ENCODE peak calls at places on chromosomes 2 and 18, in five cellular contexts. One of them, this sample, is unnamed.

GRCh38 chr2:128606837-128607236 is 288.2 kb upstream of the HS6ST1 start:
- DNase-seq in WERI-Rb-1: no peak
- DNase-seq in neuronal stem cell: no peak
- DNase-seq in stomach: no peak
- DNase-seq in vagina: no peak
- DNase-seq in this sample: no peak

GRCh38 chr2:120436460-120436739 is 90.5 kb downstream of the INHBB start:
- DNase-seq in neuronal stem cell: no peak
- DNase-seq in vagina: no peak
- DNase-seq in WERI-Rb-1: no peak
- DNase-seq in stomach: no peak
- DNase-seq in this sample: no peak

GRCh38 chr2:192007819-192008218 is 160.9 kb upstream of the CAVIN2 start:
- DNase-seq in neuronal stem cell: no peak
- DNase-seq in WERI-Rb-1: no peak
- DNase-seq in stomach: no peak
- DNase-seq in vagina: no peak
- DNase-seq in this sample: no peak

GRCh38 chr2:1081411-1082225 is 131.0 kb downstream of the SNTG2 start:
- DNase-seq in WERI-Rb-1: no peak
- DNase-seq in stomach: peak; percentile 43
- DNase-seq in neuronal stem cell: no peak
- DNase-seq in vagina: no peak
- DNase-seq in this sample: no peak

GRCh38 chr2:14776216-14776615 is 143.7 kb downstream of the LRATD1 start:
- DNase-seq in neuronal stem cell: no peak
- DNase-seq in stomach: no peak
- DNase-seq in vagina: no peak
- DNase-seq in WERI-Rb-1: no peak
- DNase-seq in this sample: no peak

GRCh38 chr2:177796011-177796410 is 276.6 kb downstream of the PDE11A start:
- DNase-seq in WERI-Rb-1: no peak
- DNase-seq in neuronal stem cell: no peak
- DNase-seq in vagina: no peak
- DNase-seq in stomach: no peak
- DNase-seq in this sample: no peak

GRCh38 chr2:14340703-14341102 is 291.8 kb upstream of the LRATD1 start:
- DNase-seq in neuronal stem cell: no peak
- DNase-seq in stomach: no peak
- DNase-seq in WERI-Rb-1: no peak
- DNase-seq in vagina: no peak
- DNase-seq in this sample: no peak

GRCh38 chr2:19979932-19980331 is 10.0 kb downstream of the WDR35 start:
- DNase-seq in vagina: no peak
- DNase-seq in WERI-Rb-1: no peak
- DNase-seq in stomach: no peak
- DNase-seq in neuronal stem cell: no peak
- DNase-seq in this sample: peak; percentile 5

GRCh38 chr2:44799754-44800153 is 141.7 kb upstream of the SIX3 start:
- DNase-seq in vagina: no peak
- DNase-seq in neuronal stem cell: no peak
- DNase-seq in stomach: no peak
- DNase-seq in WERI-Rb-1: no peak
- DNase-seq in this sample: no peak

GRCh38 chr2:23669413-23670244 is 257.3 kb downstream of the ATAD2B start:
- DNase-seq in vagina: no peak
- DNase-seq in WERI-Rb-1: no peak
- DNase-seq in stomach: peak; percentile 36
- DNase-seq in neuronal stem cell: no peak
- DNase-seq in this sample: peak; percentile 53

GRCh38 chr2:239881031-239881471 is 144.1 kb downstream of the NDUFA10 start:
- DNase-seq in neuronal stem cell: no peak
- DNase-seq in stomach: peak; percentile 16
- DNase-seq in vagina: peak; percentile 61
- DNase-seq in WERI-Rb-1: no peak
- DNase-seq in this sample: no peak

GRCh38 chr2:174633621-174633927 is 36.0 kb upstream of the WIPF1 start:
- DNase-seq in vagina: no peak
- DNase-seq in stomach: no peak
- DNase-seq in WERI-Rb-1: peak; percentile 15
- DNase-seq in neuronal stem cell: no peak
- DNase-seq in this sample: no peak

GRCh38 chr2:174630097-174630496 is 32.5 kb upstream of the WIPF1 start:
- DNase-seq in vagina: no peak
- DNase-seq in stomach: no peak
- DNase-seq in WERI-Rb-1: no peak
- DNase-seq in neuronal stem cell: no peak
- DNase-seq in this sample: no peak

GRCh38 chr2:174632847-174633620 is 35.4 kb upstream of the WIPF1 start:
- DNase-seq in WERI-Rb-1: no peak
- DNase-seq in stomach: no peak
- DNase-seq in vagina: no peak
- DNase-seq in neuronal stem cell: no peak
- DNase-seq in this sample: peak; percentile 31

GRCh38 chr2:174629514-174629913 is 31.9 kb upstream of the WIPF1 start:
- DNase-seq in vagina: no peak
- DNase-seq in stomach: no peak
- DNase-seq in neuronal stem cell: no peak
- DNase-seq in WERI-Rb-1: no peak
- DNase-seq in this sample: no peak

DNA sequence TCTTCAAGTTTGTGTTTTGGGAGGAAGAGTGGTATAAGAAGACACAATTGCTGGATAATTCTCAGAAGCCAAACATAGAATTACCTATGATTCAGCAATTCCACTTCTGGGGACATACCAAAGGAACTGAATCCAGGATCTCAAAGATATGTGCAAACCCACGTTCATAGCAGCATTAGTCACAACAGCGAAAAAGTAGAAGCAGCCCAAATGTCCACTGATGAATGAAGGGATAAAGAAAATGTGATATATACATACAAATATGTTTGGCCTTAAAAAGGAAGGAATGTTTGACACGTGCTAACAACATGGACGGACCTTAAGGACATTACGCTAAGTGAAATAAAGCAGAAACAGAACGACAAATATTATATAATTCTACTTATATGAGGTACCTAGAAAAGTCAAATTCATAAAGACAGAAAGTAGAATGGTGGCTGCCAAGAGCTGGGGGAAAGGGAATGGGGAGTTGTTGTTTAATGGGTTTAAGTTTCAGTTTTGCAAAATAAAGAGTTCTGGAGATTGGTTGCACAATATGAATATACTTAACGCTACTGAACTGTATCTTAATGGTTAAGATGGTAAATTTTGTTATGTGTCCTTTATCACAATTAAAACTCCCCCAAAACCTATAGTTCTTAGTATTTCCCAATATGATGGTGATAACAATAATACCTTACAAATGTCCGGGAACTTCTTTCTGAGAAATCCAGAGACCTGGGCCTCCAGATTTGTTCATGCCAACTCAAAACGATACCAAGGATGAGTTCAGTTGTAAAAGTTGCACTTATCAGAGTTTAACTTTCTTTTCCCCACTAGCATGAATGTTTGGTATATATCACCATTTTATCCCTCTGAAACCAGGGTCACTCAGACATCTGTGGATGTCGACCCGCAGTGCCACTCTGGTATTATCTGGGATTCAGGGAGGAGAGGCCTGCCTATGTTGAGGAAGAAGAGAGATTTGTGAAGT is 33.7 kb upstream of the WIPF1 start:
- DNase-seq in vagina: no peak
- DNase-seq in WERI-Rb-1: no peak
- DNase-seq in neuronal stem cell: no peak
- DNase-seq in stomach: no peak
- DNase-seq in this sample: no peak
- H3K4me3 ChIP-seq in vagina: no peak overlapping the region
- H3K4me3 ChIP-seq in WERI-Rb-1: no peak overlapping the region
- H3K4me3 ChIP-seq in neuronal stem cell: no peak overlapping the region
- H3K4me3 ChIP-seq in stomach: no peak overlapping the region
- H3K4me3 ChIP-seq in this sample: no peak overlapping the region

DNA sequence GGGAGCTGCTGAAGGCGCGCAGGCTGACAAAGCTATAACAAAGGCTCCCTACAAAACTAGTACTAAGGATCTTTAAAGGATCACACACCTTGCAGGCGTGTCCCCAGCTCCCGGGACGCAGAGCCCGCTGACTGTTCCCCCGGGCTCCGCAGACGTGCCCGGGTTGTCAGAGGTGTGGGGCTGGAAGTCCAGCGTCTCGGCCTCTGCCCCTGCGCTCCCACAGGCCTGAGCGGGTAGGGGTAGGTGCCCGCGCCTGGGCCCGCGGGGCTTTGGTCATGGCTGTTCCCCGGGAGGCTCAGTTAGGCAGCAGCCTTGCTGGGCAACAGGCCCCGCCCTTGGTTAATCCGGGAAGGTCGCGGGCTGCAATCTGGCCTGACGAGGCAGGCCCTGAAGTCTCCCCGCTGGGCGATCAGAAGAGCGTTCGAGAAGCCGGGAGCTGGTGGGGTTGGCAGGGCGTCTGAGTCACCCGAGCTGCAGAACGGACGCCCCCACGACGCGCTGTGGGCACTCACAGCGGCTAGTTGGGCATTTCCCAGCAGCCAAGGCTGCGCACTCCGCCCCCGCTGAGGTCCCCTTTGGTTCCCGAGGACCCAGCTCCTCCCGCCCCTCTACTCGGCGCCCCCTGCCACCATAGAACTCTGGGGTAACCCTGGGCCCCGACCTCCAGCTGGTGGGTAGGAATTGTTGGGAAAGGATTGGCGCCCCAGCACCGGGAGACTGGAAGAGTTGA is 13.6 kb downstream of the POU3F3 start:
- DNase-seq in vagina: no peak
- DNase-seq in WERI-Rb-1: no peak
- DNase-seq in stomach: no peak
- DNase-seq in neuronal stem cell: peak; percentile 23
- DNase-seq in this sample: no peak
- H3K4me3 ChIP-seq in vagina: no peak overlapping the region
- H3K4me3 ChIP-seq in WERI-Rb-1: no peak overlapping the region
- H3K4me3 ChIP-seq in stomach: no peak overlapping the region
- H3K4me3 ChIP-seq in neuronal stem cell: no peak overlapping the region
- H3K4me3 ChIP-seq in this sample: no peak overlapping the region

GRCh38 chr2:207633686-207634085 is 8.5 kb upstream of the METTL21A start:
- DNase-seq in neuronal stem cell: no peak
- DNase-seq in vagina: no peak
- DNase-seq in WERI-Rb-1: no peak
- DNase-seq in stomach: no peak
- DNase-seq in this sample: no peak
- H3K4me3 ChIP-seq in neuronal stem cell: no peak overlapping the region
- H3K4me3 ChIP-seq in vagina: no peak overlapping the region
- H3K4me3 ChIP-seq in WERI-Rb-1: no peak overlapping the region
- H3K4me3 ChIP-seq in stomach: no peak overlapping the region
- H3K4me3 ChIP-seq in this sample: no peak overlapping the region

DNA sequence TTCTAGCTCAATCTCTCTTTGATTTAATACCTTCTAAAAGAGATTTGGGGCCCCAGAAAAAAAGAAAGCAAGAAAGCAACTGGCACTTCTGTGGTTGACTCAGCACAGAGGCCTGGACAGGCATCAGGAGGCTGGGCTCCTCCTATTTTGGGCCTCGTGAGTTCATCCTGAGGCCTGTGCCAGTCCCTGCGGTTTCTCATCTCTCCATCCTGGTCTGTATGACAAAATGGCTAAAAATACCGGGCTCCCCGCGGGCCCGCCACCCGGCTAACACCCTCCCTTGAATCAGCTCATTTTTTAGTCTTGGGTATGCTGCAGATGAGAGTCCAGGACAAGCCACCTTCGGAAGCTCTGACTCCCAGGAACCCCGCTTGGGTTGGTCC is 62.3 kb upstream of the YWHAQ start:
- DNase-seq in WERI-Rb-1: no peak
- DNase-seq in vagina: no peak
- DNase-seq in neuronal stem cell: no peak
- DNase-seq in stomach: no peak
- DNase-seq in this sample: no peak
- H3K4me3 ChIP-seq in WERI-Rb-1: no peak overlapping the region
- H3K4me3 ChIP-seq in vagina: no peak overlapping the region
- H3K4me3 ChIP-seq in neuronal stem cell: no peak overlapping the region
- H3K4me3 ChIP-seq in stomach: no peak overlapping the region
- H3K4me3 ChIP-seq in this sample: no peak overlapping the region

DNA sequence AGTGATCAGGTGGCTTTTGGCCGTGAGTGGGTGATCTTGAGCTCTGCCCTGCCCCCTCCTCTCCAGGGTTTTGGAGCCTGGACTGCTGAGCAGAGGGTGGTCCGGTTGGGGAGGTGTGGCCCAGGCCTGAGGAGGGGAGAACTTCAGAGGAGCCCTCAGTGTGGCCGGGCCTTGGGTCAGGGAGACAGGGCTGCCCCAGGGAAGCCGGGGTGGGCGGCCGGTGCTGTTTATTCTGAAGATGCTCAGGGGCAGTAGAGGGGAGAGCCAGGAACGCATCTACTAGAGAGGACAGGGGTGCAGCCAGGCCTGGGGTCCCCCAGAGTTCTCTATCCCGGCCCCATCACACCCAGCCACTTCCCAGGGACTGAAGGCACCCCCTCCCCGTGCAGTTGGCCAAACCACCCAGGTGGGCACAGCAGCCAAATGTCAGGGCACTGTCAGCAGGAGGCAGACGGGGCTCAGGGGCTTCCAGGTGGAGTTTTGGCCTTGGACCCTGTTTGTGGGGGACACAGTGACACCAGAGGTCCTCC is 971 bp downstream of the ERFE start:
- DNase-seq in vagina: no peak
- DNase-seq in neuronal stem cell: no peak
- DNase-seq in stomach: no peak
- DNase-seq in WERI-Rb-1: no peak
- DNase-seq in this sample: no peak
- H3K4me3 ChIP-seq in vagina: no peak overlapping the region
- H3K4me3 ChIP-seq in neuronal stem cell: peak overlapping the region; percentile 40
- H3K4me3 ChIP-seq in stomach: no peak overlapping the region
- H3K4me3 ChIP-seq in WERI-Rb-1: peak overlapping the region; percentile 53
- H3K4me3 ChIP-seq in this sample: no peak overlapping the region

GRCh38 chr2:30346475-30347169 is 100.4 kb upstream of the LCLAT1 start:
- DNase-seq in WERI-Rb-1: no peak
- DNase-seq in neuronal stem cell: no peak
- DNase-seq in vagina: no peak
- DNase-seq in stomach: no peak
- DNase-seq in this sample: no peak
- H3K4me3 ChIP-seq in WERI-Rb-1: no peak overlapping the region
- H3K4me3 ChIP-seq in neuronal stem cell: no peak overlapping the region
- H3K4me3 ChIP-seq in vagina: peak overlapping the region; percentile 29
- H3K4me3 ChIP-seq in stomach: no peak overlapping the region
- H3K4me3 ChIP-seq in this sample: no peak overlapping the region

DNA sequence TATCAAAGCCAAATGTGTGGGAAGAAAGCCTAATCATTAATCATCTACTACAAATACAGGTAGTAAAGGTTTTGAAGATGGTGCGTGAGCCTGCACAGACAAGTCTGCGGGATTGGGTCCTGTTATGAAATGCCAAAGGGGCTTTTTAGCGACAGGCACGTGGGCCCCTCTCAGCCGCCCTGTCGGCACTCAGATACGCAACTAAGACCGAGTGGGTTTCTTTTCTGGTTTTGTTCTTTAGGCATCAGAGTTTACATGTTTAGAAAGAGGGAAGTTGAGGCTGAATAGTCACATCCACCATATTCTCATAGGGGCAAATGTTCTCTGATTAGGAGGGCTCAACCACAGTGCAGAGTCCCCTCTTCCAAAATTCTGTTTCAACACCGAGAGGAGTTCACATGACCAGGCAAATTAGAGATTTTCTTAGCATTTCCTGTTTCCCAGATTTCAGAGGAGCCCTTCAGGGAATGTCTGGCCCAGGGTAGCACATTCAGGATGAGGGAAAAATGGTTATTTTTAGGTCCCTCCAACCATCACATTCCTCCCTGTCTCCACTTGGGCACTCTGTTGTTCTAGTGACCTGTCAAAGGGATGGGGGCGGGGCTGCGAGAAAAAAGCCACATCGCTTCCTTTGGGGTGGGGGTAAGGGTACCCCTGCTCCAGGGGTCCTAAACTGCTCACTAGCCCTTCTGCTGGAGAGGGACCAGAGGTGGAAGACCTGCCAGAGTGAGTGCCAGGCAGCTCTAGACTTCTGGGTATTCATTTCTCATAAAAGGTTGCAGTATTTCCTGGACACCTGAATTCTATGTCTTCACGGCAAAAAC is 159.2 kb downstream of the BCL2 start:
- DNase-seq in stomach: no peak
- DNase-seq in vagina: no peak
- DNase-seq in WERI-Rb-1: no peak
- DNase-seq in neuronal stem cell: no peak
- DNase-seq in this sample: no peak
- H3K4me3 ChIP-seq in stomach: no peak overlapping the region
- H3K4me3 ChIP-seq in vagina: no peak overlapping the region
- H3K4me3 ChIP-seq in WERI-Rb-1: no peak overlapping the region
- H3K4me3 ChIP-seq in neuronal stem cell: no peak overlapping the region
- H3K4me3 ChIP-seq in this sample: no peak overlapping the region